ENCODE peak calls at places on chromosome 4, in seven cellular contexts. D is islet precursor cell; F is iris pigment epithelial cell; K is natural killer cell treated with Interleukin-12 subunit alpha and Interleukin-12 subunit beta and Interleukin-15 and Interleukin-18, amount 100 ng/mL, for 72 hours; H is tibial artery; O is GM18507; R is bronchial epithelial cell. E is an unnamed sample.

GRCh38 chr4:153643406-153644016 is 40.6 kb upstream of the TLR2 start:
- DNase-seq in D (no peak), F (peak), K (no peak), H (no peak), O (peak), R (peak), E (peak)

GRCh38 chr4:13940921-13941320 is 313.4 kb upstream of the BOD1L1 start:
- DNase-seq in D (no peak), F (no peak), K (no peak), H (no peak), O (no peak), R (no peak), E (no peak)

GRCh38 chr4:113355550-113356371 is 306.3 kb downstream of the ANK2 start:
- DNase-seq in D (peak), F (peak), K (peak), H (no peak), O (peak), R (peak), E (peak)

GRCh38 chr4:52173470-52174055 is 122.5 kb downstream of the SPATA18 start:
- DNase-seq in D (no peak), F (peak), K (no peak), H (peak), O (no peak), R (no peak), E (peak)

GRCh38 chr4:119543794-119544193 is 84.8 kb downstream of the PDE5A start:
- DNase-seq in D (no peak), F (peak), K (no peak), H (no peak), O (no peak), R (no peak), E (no peak)

GRCh38 chr4:165537028-165537648 is 158.3 kb downstream of the CPE start:
- DNase-seq in D (no peak), F (peak), K (no peak), H (no peak), O (no peak), R (peak), E (peak)

GRCh38 chr4:168831585-168831918 is 178.5 kb downstream of the CBR4 start:
- DNase-seq in D (no peak), F (no peak), K (no peak), H (no peak), O (no peak), R (no peak), E (no peak)

GRCh38 chr4:181860157-181860556 is 383.0 kb upstream of the TENM3 start:
- DNase-seq in D (no peak), F (peak), K (no peak), H (no peak), O (no peak), R (no peak), E (peak)

GRCh38 chr4:158322119-158322518 is 111.8 kb downstream of the TMEM144 start:
- DNase-seq in D (no peak), F (no peak), K (no peak), H (no peak), O (no peak), R (no peak), E (no peak)

GRCh38 chr4:68654946-68655721 is 15.3 kb downstream of the UGT2B15 start:
- DNase-seq in D (no peak), F (no peak), K (no peak), H (no peak), O (no peak), R (peak), E (no peak)

GRCh38 chr4:138919094-138919936 is 96.3 kb upstream of the NOCT start:
- DNase-seq in D (peak), F (peak), K (no peak), H (peak), O (peak), R (peak), E (peak)

GRCh38 chr4:83855044-83855443 is 319.1 kb downstream of the GPAT3 start:
- DNase-seq in D (peak), F (peak), K (no peak), H (no peak), O (no peak), R (peak), E (peak)

GRCh38 chr4:140150636-140150885 is 3.4 kb downstream of the MAML3 start:
- DNase-seq in D (no peak), F (no peak), K (peak), H (no peak), O (no peak), R (no peak), E (no peak)

GRCh38 chr4:76195326-76195725 is 18.3 kb downstream of the SCARB2 start:
- DNase-seq in D (no peak), F (peak), K (no peak), H (no peak), O (no peak), R (peak), E (no peak)

GRCh38 chr4:161160718-161161117 is 1003.1 kb downstream of the FSTL5 start:
- DNase-seq in D (no peak), F (no peak), K (no peak), H (no peak), O (no peak), R (no peak), E (no peak)

GRCh38 chr4:165207431-165208321 is at the start of gene KLHL2:
- DNase-seq in D (peak), F (peak), K (peak), H (peak), O (peak), R (peak), E (peak)

GRCh38 chr4:55329012-55329411 is 17.0 kb upstream of the SRD5A3 start:
- DNase-seq in D (no peak), F (no peak), K (no peak), H (no peak), O (no peak), R (peak), E (no peak)

E was measured in A673.